ENCODE peak calls at places on chromosomes 6 and 20, in six cellular contexts. R is H1, Q is GM12892, M is K562, G is HepG2, D is GM12878. V is an unnamed sample.

GRCh38 chr6:30922447-30922852 is 8.4 kb downstream of the VARS2 start:
- DNase-seq in M (no peak), G (no peak), D (no peak), R (no peak), Q (no peak), V (no peak)

GRCh38 chr6:41607036-41607435 is 31.2 kb upstream of the MDFI start:
- DNase-seq in R (no peak), G (no peak), D (no peak), Q (no peak), M (no peak), V (no peak)

GRCh38 chr20:9388826-9389187 is 125.6 kb upstream of the LAMP5 start:
- DNase-seq in Q (no peak), R (no peak), M (no peak), D (no peak), G (no peak), V (no peak)

GRCh38 chr6:17585766-17586502 is 14.2 kb upstream of the FAM8A1 start:
- DNase-seq in D (no peak), M (peak; percentile 27), R (no peak), Q (no peak), G (peak; percentile 59), V (no peak)

GRCh38 chr6:144482142-144482541 is 197.0 kb downstream of the UTRN start:
- DNase-seq in Q (peak; percentile 19), D (peak; percentile 20), R (peak; percentile 43), M (peak; percentile 25), G (peak; percentile 69), V (peak; percentile 23)

GRCh38 chr6:73644030-73644429 is 9.8 kb downstream of the SLC17A5 start:
- DNase-seq in D (no peak), M (no peak), G (no peak), R (no peak), Q (no peak), V (no peak)

GRCh38 chr6:13545885-13546284 is 28.5 kb upstream of the SIRT5 start:
- DNase-seq in M (no peak), G (no peak), D (no peak), R (no peak), Q (no peak), V (no peak)

GRCh38 chr20:47227119-47227518 is 129.4 kb downstream of the ZMYND8 start:
- DNase-seq in Q (no peak), G (no peak), D (no peak), R (no peak), M (no peak), V (no peak)

GRCh38 chr6:152204584-152204983 is 397.1 kb downstream of the ESR1 start:
- DNase-seq in D (no peak), M (no peak), Q (no peak), R (no peak), G (no peak), V (no peak)

GRCh38 chr20:62158541-62158940 is 15.0 kb downstream of the SS18L1 start:
- DNase-seq in Q (no peak), M (no peak), G (no peak), D (no peak), R (no peak), V (no peak)

GRCh38 chr20:62156592-62157386 is 13.2 kb downstream of the SS18L1 start:
- DNase-seq in Q (peak; percentile 87), D (no peak), M (peak; percentile 75), G (peak; percentile 78), R (no peak), V (peak; percentile 95)

GRCh38 chr20:62158088-62158400 is 14.5 kb downstream of the SS18L1 start:
- DNase-seq in G (no peak), Q (no peak), M (no peak), D (no peak), R (no peak), V (no peak)

GRCh38 chr20:62156254-62156556 is 12.6 kb downstream of the SS18L1 start:
- DNase-seq in Q (no peak), R (no peak), G (no peak), D (no peak), M (no peak), V (no peak)

GRCh38 chr20:62157387-62158087 is 14.0 kb downstream of the SS18L1 start:
- DNase-seq in D (no peak), G (no peak), M (no peak), Q (no peak), R (no peak), V (no peak)
- TF ChIP-seq TAF1 in D (no peak), G (no peak), M (no peak), Q (no peak), R (no peak), V (no peak)

DNA sequence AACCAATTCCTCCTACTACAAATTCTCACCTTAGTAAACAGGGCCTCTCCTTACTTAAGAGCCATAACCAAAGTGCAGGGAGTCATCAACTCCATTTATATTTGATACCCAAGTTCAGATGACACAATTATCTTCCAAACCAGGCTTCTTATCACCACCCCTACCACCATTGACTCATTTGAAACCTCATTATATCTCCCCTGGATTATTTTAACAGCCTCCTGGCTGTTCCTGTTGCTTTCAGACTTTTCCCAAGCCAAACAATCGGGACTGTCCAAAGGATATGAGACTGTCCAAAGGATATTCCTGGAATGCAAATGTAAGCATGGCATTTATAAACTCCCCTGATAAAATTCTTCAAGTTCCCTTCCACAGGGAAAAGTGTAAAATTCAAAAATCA is 394.3 kb downstream of the MAFB start:
- DNase-seq in Q (no peak), D (no peak), G (no peak), R (no peak), M (no peak), V (no peak)
- TF ChIP-seq POLR2A in Q (no peak), D (no peak), G (no peak), R (no peak), M (no peak), V (no peak)

GRCh38 chr20:63116412-63117106 is 99.4 kb downstream of the YTHDF1 start:
- DNase-seq in R (peak; percentile 19), Q (no peak), G (no peak), M (peak; percentile 80), D (no peak), V (no peak)

GRCh38 chr20:63114693-63115069 is 101.2 kb downstream of the YTHDF1 start:
- DNase-seq in M (no peak), Q (no peak), G (no peak), R (no peak), D (no peak), V (no peak)

GRCh38 chr20:63114006-63114692 is 101.8 kb downstream of the YTHDF1 start:
- DNase-seq in G (no peak), M (no peak), D (no peak), R (no peak), Q (no peak), V (no peak)

GRCh38 chr20:63115651-63116411 is 100.1 kb downstream of the YTHDF1 start:
- DNase-seq in G (no peak), M (no peak), D (no peak), Q (no peak), R (no peak), V (no peak)

DNA sequence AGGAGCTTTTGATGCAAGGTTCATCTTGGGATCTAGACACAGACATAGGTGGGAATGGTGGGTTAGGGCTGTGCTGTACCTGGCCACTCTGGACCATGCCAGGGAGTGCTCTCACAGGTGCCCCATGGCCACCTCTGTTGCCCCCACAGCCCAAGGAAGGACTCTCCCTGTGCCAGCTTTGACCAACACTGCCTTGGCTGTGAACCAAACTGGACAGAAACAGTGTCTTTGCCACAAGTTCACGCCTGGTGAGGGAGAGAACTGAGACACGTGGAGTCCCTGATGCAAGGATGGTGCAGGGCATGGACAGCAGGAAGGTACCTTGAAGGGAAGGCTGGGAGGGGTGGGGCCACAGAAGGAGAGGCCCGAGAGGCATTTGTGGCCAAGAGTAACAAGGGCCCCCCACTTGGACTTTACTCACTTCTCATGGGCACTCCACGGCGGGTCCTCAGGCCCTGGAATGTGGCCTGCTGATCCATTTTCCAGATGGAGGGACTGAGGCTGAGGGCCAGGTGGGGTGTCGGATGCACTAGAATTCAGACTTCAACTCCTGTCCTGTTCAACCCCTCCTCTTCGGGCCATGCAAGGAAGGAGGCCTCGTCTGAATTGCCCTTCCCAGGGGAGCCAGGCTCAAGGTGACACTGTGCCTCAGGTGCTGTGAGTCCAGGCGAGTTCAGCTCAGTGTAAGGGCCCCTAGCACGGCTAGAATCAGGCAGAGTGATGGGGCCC is 103.3 kb downstream of the YTHDF1 start:
- DNase-seq in R (no peak), Q (no peak), D (no peak), M (no peak), G (no peak), V (no peak)
- TF ChIP-seq TAF1 in R (no peak), Q (no peak), D (no peak), M (no peak), G (no peak), V (no peak)

DNA sequence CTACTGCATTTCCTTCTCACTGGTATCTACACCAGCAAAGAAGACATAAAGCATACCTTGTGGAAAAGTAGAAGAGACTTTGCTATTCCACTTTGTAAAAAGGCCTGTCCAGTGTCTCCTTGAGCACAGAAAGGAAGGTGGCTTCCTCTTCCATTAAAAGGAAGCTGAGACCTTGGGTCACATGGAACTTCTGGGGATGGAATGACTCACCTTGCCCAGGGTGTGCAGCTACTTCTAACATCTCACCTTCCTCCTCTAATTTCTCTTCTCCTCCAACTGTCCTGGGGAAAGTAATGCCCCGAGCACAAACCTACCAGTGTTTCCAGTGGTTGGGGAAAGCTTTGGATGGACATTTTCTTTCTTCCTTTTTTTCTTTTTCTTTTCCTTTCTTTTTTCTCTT is 848.8 kb upstream of the MAP3K7 start:
- DNase-seq in G (no peak), D (no peak), R (no peak), Q (no peak), M (no peak), V (no peak)
- TF ChIP-seq POLR2A in G (no peak), D (no peak), R (no peak), Q (no peak), M (no peak), V (no peak)

GRCh38 chr6:32113386-32114352 is 4.5 kb upstream of the TNXB start:
- DNase-seq in D (no peak), G (peak; percentile 80), R (no peak), Q (no peak), M (peak; percentile 64), V (no peak)

GRCh38 chr6:32110632-32111031 is 1.5 kb upstream of the TNXB start:
- DNase-seq in Q (no peak), D (no peak), R (no peak), M (no peak), G (no peak), V (no peak)

GRCh38 chr6:32112436-32112980 is 3.4 kb upstream of the TNXB start:
- DNase-seq in G (no peak), Q (no peak), D (no peak), R (no peak), M (no peak), V (no peak)

GRCh38 chr6:32109765-32110160 is 625 bp upstream of the TNXB start:
- DNase-seq in M (no peak), D (no peak), R (no peak), G (no peak), Q (no peak), V (no peak)

DNA sequence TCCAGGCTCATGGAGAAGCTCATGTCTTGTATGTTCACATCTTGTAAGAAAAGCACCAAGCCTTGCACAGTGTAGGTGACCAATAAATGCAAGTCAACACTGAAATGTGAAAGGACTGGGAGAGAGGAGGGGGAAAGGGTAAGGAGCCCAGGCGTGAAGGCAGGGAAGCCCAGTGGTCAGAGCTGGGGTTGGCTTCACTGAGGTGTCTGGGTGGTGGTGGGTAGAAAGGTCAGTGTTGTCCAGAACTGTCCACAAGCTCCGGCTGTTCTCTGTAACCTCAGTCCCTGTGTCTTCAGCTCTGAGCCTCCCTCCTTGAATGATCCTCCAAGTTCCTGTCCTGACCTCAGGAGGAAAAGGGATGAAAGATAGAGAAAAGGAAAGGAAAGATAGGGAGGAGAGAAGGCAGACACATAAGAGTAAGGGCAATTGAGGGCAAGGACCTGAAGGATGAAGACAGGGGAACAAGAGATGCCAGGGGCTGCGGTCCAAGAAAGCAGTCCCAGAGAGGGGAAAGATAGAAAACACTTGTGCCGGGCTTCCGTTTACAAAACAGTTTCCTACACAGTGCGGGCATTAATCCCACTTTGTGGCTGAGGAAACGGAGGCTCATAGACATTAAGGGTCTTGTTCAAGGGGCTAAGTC is 2.4 kb upstream of the TNXB start:
- DNase-seq in Q (no peak), R (no peak), D (no peak), M (no peak), G (no peak), V (no peak)
- TF ChIP-seq TAF1 in Q (no peak), R (no peak), D (no peak), M (no peak), G (no peak), V (no peak)